ENCODE peak calls at places on chromosomes 12 and 14, in four cellular contexts. One of them, this sample, is unnamed.
A peak's percentile ranks its signal among the peaks of the same experiment; 100 is the strongest.

GRCh38 chr14:38207830-38208815 is at the start of gene SSTR1:
- DNase-seq in A673: peak; percentile 35
- DNase-seq in neural progenitor cell: peak; percentile 44
- DNase-seq in cardiac muscle cell: peak; percentile 27
- DNase-seq in this sample: no peak

GRCh38 chr12:123494124-123494843 is 36.3 kb downstream of the SNRNP35 start:
- DNase-seq in A673: no peak
- DNase-seq in neural progenitor cell: peak; percentile 16
- DNase-seq in cardiac muscle cell: no peak
- DNase-seq in this sample: peak; percentile 78

GRCh38 chr12:124233041-124233836 is 61.7 kb upstream of the RFLNA start:
- DNase-seq in A673: no peak
- DNase-seq in neural progenitor cell: no peak
- DNase-seq in cardiac muscle cell: no peak
- DNase-seq in this sample: no peak

GRCh38 chr14:52790011-52790755 is 1.2 kb downstream of the GNPNAT1 start:
- DNase-seq in A673: no peak
- DNase-seq in neural progenitor cell: peak; percentile 34
- DNase-seq in cardiac muscle cell: peak; percentile 0
- DNase-seq in this sample: no peak

GRCh38 chr14:52442602-52443001 is 109.7 kb downstream of the TXNDC16 start:
- DNase-seq in A673: no peak
- DNase-seq in neural progenitor cell: no peak
- DNase-seq in cardiac muscle cell: no peak
- DNase-seq in this sample: no peak

GRCh38 chr12:45170456-45171042 is 45.3 kb upstream of the ANO6 start:
- DNase-seq in A673: peak; percentile 85
- DNase-seq in neural progenitor cell: peak; percentile 86
- DNase-seq in cardiac muscle cell: peak; percentile 85
- DNase-seq in this sample: peak; percentile 83

GRCh38 chr12:101051901-101052550 is 158.0 kb downstream of the SLC5A8 start:
- DNase-seq in A673: peak; percentile 35
- DNase-seq in neural progenitor cell: no peak
- DNase-seq in cardiac muscle cell: no peak
- DNase-seq in this sample: peak; percentile 24

GRCh38 chr12:69901141-69901900 is 76.3 kb downstream of the MYRFL start:
- DNase-seq in A673: peak; percentile 82
- DNase-seq in neural progenitor cell: no peak
- DNase-seq in cardiac muscle cell: no peak
- DNase-seq in this sample: no peak

GRCh38 chr14:86364634-86365033 is 834.7 kb downstream of the FLRT2 start:
- DNase-seq in A673: no peak
- DNase-seq in neural progenitor cell: no peak
- DNase-seq in cardiac muscle cell: no peak
- DNase-seq in this sample: no peak

GRCh38 chr12:22518067-22518719 is 26.1 kb downstream of the C2CD5 start:
- DNase-seq in A673: no peak
- DNase-seq in neural progenitor cell: no peak
- DNase-seq in cardiac muscle cell: no peak
- DNase-seq in this sample: no peak

GRCh38 chr12:109626378-109627115 is 53.0 kb downstream of the MVK start:
- DNase-seq in A673: no peak
- DNase-seq in neural progenitor cell: peak; percentile 79
- DNase-seq in cardiac muscle cell: no peak
- DNase-seq in this sample: no peak

GRCh38 chr14:96297000-96297399 is 41.0 kb downstream of the BDKRB1 start:
- DNase-seq in A673: peak; percentile 49
- DNase-seq in neural progenitor cell: no peak
- DNase-seq in cardiac muscle cell: no peak
- DNase-seq in this sample: no peak

GRCh38 chr14:61472801-61473376 is 151.5 kb downstream of the PRKCH start:
- DNase-seq in A673: no peak
- DNase-seq in neural progenitor cell: no peak
- DNase-seq in cardiac muscle cell: no peak
- DNase-seq in this sample: no peak

GRCh38 chr12:4144676-4145075 is 128.9 kb upstream of the CCND2 start:
- DNase-seq in A673: no peak
- DNase-seq in neural progenitor cell: no peak
- DNase-seq in cardiac muscle cell: no peak
- DNase-seq in this sample: no peak

GRCh38 chr12:130872179-130873096 is 572 bp downstream of the RAN start:
- DNase-seq in A673: peak; percentile 54
- DNase-seq in neural progenitor cell: peak; percentile 71
- DNase-seq in cardiac muscle cell: peak; percentile 74
- DNase-seq in this sample: peak; percentile 54

GRCh38 chr14:93343266-93343665 is 3.7 kb upstream of the COX8C start:
- DNase-seq in A673: no peak
- DNase-seq in neural progenitor cell: no peak
- DNase-seq in cardiac muscle cell: no peak
- DNase-seq in this sample: no peak

GRCh38 chr12:122195405-122195804 is 8.1 kb upstream of the B3GNT4 start:
- DNase-seq in A673: no peak
- DNase-seq in neural progenitor cell: no peak
- DNase-seq in cardiac muscle cell: no peak
- DNase-seq in this sample: no peak

GRCh38 chr12:43306066-43306465 is 245.9 kb downstream of the ADAMTS20 start:
- DNase-seq in A673: no peak
- DNase-seq in neural progenitor cell: no peak
- DNase-seq in cardiac muscle cell: no peak
- DNase-seq in this sample: no peak

GRCh38 chr14:95472819-95473251 is 43.6 kb downstream of the SYNE3 start:
- DNase-seq in A673: no peak
- DNase-seq in neural progenitor cell: no peak
- DNase-seq in cardiac muscle cell: no peak
- DNase-seq in this sample: peak; percentile 45

GRCh38 chr14:97486601-97487120 is 689.5 kb downstream of the VRK1 start:
- DNase-seq in A673: no peak
- DNase-seq in neural progenitor cell: no peak
- DNase-seq in cardiac muscle cell: no peak
- DNase-seq in this sample: no peak
- H3K4me3 ChIP-seq in A673: no peak overlapping the region
- H3K4me3 ChIP-seq in neural progenitor cell: no peak overlapping the region
- H3K4me3 ChIP-seq in cardiac muscle cell: no peak overlapping the region
- H3K4me3 ChIP-seq in this sample: no peak overlapping the region

DNA sequence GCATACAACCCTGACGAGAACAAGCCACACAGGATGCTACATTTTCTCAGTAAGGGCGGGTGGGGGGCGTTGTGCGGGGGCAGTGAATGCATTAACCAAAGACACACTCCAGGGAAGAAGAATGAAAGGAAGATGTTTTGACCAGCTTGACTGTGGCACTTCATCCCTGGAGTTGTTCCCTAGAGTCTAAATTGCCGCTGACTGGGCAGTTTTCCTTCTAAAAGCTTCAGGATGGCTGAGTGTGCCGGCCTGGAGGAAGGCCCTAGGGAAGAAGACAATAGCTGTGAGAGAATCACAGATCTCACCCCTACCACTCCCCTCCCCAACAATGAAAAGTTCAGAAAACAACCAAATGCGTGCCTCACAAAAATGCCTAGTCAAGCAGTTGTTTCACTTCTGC is 67.2 kb downstream of the NKX2-1 start:
- DNase-seq in A673: no peak
- DNase-seq in neural progenitor cell: peak; percentile 46
- DNase-seq in cardiac muscle cell: no peak
- DNase-seq in this sample: no peak
- H3K4me1 ChIP-seq in A673: no peaks in the 10 kb centered on the region
- H3K4me1 ChIP-seq in neural progenitor cell: peaks cover 25% of the 10 kb centered on the region
- H3K4me1 ChIP-seq in cardiac muscle cell: peaks cover 5% of the 10 kb centered on the region
- H3K4me1 ChIP-seq in this sample: no peaks in the 10 kb centered on the region

GRCh38 chr12:47817272-47818006 is 2.3 kb downstream of the HDAC7 start:
- DNase-seq in A673: no peak
- DNase-seq in neural progenitor cell: peak; percentile 46
- DNase-seq in cardiac muscle cell: no peak
- DNase-seq in this sample: peak; percentile 49

GRCh38 chr12:47812797-47813490 is 6.8 kb downstream of the HDAC7 start:
- DNase-seq in A673: peak; percentile 89
- DNase-seq in neural progenitor cell: peak; percentile 89
- DNase-seq in cardiac muscle cell: peak; percentile 94
- DNase-seq in this sample: peak; percentile 95

GRCh38 chr12:47816646-47817271 is 2.9 kb downstream of the HDAC7 start:
- DNase-seq in A673: no peak
- DNase-seq in neural progenitor cell: no peak
- DNase-seq in cardiac muscle cell: no peak
- DNase-seq in this sample: peak; percentile 68

GRCh38 chr12:47813491-47814196 is 6.1 kb downstream of the HDAC7 start:
- DNase-seq in A673: no peak
- DNase-seq in neural progenitor cell: peak; percentile 53
- DNase-seq in cardiac muscle cell: peak; percentile 33
- DNase-seq in this sample: peak; percentile 76

GRCh38 chr12:47814539-47815170 is 5.0 kb downstream of the HDAC7 start:
- DNase-seq in A673: no peak
- DNase-seq in neural progenitor cell: no peak
- DNase-seq in cardiac muscle cell: no peak
- DNase-seq in this sample: peak; percentile 54
- H3K4me3 ChIP-seq in A673: no peak overlapping the region
- H3K4me3 ChIP-seq in neural progenitor cell: no peak overlapping the region
- H3K4me3 ChIP-seq in cardiac muscle cell: no peak overlapping the region
- H3K4me3 ChIP-seq in this sample: no peak overlapping the region

DNA sequence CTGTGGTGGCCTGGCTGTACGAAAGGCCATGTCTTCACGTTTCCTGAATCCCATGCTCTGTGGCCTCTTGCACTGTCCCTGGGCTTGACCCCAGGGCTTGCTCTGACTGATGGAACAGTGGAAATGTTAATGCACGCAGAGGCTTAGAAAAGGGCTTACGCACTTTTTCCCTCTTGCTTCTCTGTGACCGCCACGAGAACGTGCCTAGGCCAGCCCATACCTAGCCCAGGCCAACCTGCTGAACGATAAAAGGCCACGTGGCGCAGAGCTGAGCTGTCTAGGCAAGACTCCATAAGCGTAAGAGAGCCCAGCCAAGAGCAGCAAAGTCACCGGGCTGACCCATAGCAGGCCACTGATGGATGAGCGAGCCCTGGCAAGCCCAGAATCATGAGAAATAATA is 18.3 kb downstream of the TTC7B start:
- DNase-seq in A673: no peak
- DNase-seq in neural progenitor cell: no peak
- DNase-seq in cardiac muscle cell: no peak
- DNase-seq in this sample: no peak
- H3K4me1 ChIP-seq in A673: peaks cover 17% of the 10 kb centered on the region
- H3K4me1 ChIP-seq in neural progenitor cell: no peaks in the 10 kb centered on the region
- H3K4me1 ChIP-seq in cardiac muscle cell: no peaks in the 10 kb centered on the region
- H3K4me1 ChIP-seq in this sample: peaks cover 6% of the 10 kb centered on the region

GRCh38 chr12:25644964-25645363 is 91.9 kb upstream of the LMNTD1 start:
- DNase-seq in A673: no peak
- DNase-seq in neural progenitor cell: no peak
- DNase-seq in cardiac muscle cell: no peak
- DNase-seq in this sample: no peak

GRCh38 chr12:25645421-25645820 is 92.3 kb upstream of the LMNTD1 start:
- DNase-seq in A673: no peak
- DNase-seq in neural progenitor cell: no peak
- DNase-seq in cardiac muscle cell: no peak
- DNase-seq in this sample: no peak

GRCh38 chr12:25653487-25654175 is 100.5 kb upstream of the LMNTD1 start:
- DNase-seq in A673: no peak
- DNase-seq in neural progenitor cell: no peak
- DNase-seq in cardiac muscle cell: no peak
- DNase-seq in this sample: no peak

DNA sequence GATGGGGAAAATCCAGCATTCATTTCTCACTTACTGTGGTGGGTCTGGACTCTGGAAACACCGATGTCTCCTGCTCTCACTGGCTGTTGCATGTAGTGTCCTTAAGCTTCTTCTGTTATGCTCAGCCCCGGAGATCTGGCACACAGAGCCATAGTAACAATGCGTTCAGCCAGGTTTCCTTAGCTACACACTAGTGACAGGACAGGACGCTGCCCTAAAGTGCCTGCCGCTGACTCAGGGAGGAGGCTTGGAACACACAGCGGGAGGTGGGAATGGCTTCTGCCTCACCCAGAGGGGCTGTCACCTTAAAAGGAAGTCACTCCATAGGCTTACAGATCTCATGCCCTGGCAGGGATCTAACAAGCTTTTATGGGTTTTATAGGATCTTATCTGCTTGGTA is 95.4 kb upstream of the LMNTD1 start:
- DNase-seq in A673: peak; percentile 52
- DNase-seq in neural progenitor cell: peak; percentile 55
- DNase-seq in cardiac muscle cell: peak; percentile 62
- DNase-seq in this sample: peak; percentile 62
- H3K4me3 ChIP-seq in A673: no peak overlapping the region
- H3K4me3 ChIP-seq in neural progenitor cell: no peak overlapping the region
- H3K4me3 ChIP-seq in cardiac muscle cell: no peak overlapping the region
- H3K4me3 ChIP-seq in this sample: no peak overlapping the region

GRCh38 chr12:26113194-26113654 is 11.6 kb downstream of the BHLHE41 start:
- DNase-seq in A673: no peak
- DNase-seq in neural progenitor cell: peak; percentile 41
- DNase-seq in cardiac muscle cell: no peak
- DNase-seq in this sample: no peak

GRCh38 chr12:26112703-26113147 is 12.1 kb downstream of the BHLHE41 start:
- DNase-seq in A673: peak; percentile 30
- DNase-seq in neural progenitor cell: peak; percentile 64
- DNase-seq in cardiac muscle cell: no peak
- DNase-seq in this sample: no peak

GRCh38 chr12:26112232-26112631 is 12.6 kb downstream of the BHLHE41 start:
- DNase-seq in A673: no peak
- DNase-seq in neural progenitor cell: no peak
- DNase-seq in cardiac muscle cell: no peak
- DNase-seq in this sample: no peak

GRCh38 chr12:26114720-26115406 is 10.0 kb downstream of the BHLHE41 start:
- DNase-seq in A673: no peak
- DNase-seq in neural progenitor cell: no peak
- DNase-seq in cardiac muscle cell: no peak
- DNase-seq in this sample: no peak

DNA sequence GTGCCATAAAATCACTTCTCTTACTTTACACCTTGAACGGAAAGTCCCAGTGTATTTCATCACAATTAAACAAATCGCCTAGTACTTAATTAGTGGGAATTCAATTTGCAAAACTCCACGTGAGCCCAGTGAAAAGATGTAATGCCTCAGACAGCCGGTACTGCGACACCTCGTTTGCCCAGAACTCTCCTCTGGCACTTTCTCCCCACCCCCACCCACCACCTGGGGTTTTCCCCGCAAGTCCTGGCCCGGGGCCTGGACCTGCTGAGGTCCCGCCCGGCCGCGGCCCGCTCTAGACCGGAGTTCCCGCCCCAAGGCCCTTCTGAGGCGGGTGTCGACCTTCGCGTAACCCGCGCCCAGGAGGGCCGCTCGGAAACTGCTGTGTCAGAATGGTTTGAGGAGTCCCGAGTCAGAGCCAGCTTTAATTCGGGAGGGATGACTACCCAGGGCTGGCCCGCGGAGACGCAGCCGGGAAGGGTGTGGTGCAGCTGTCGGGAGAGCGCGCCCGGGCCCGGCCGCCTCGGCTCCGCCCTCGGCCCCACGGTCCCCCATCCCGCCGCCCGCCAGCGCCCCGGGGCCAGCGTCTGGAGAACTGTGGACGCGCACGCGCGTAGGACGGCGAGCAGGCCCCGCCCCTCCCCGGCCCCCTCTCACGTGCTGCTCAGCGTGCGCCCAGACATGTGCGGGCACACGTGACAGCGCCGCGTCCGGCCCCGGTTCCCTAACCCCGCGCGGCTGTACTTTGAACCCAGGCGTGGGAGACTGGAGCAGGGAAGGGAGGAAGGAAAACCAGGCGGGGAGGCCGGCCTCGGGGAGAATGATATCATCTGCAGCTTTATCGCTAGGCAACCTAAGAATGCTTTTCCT is 10.8 kb downstream of the BHLHE41 start:
- DNase-seq in A673: peak; percentile 88
- DNase-seq in neural progenitor cell: peak; percentile 89
- DNase-seq in cardiac muscle cell: peak; percentile 81
- DNase-seq in this sample: peak; percentile 98
- H3K4me1 ChIP-seq in A673: peaks cover 18% of the 10 kb centered on the region
- H3K4me1 ChIP-seq in neural progenitor cell: peaks cover 31% of the 10 kb centered on the region
- H3K4me1 ChIP-seq in cardiac muscle cell: peaks cover 13% of the 10 kb centered on the region
- H3K4me1 ChIP-seq in this sample: peaks cover 4% of the 10 kb centered on the region